ENCODE peak calls at places on chromosome 19, in nine cellular contexts. H is upper lobe of right lung, O is neural progenitor cell, L is dorsolateral prefrontal cortex, J is PC-9, U is uterus, T is upper lobe of left lung, Q is pancreas, X is fibroblast of lung. C is an unnamed sample.

GRCh38 chr19:12112238-12112637 is 27.9 kb downstream of the ZNF20 start:
- DNase-seq in J (no peak), X (no peak), O (no peak), H (no peak), L (no peak), Q (no peak), U (no peak), T (no peak), C (no peak)

GRCh38 chr19:7637374-7638256 is 705 bp downstream of the STXBP2 start:
- DNase-seq in Q (no peak), U (no peak), X (no peak), J (no peak), O (peak), L (no peak), H (peak), T (peak), C (no peak)

GRCh38 chr19:17755977-17756670 is 4.8 kb downstream of the FCHO1 start:
- DNase-seq in H (no peak), L (peak), U (no peak), Q (peak), O (peak), X (peak), T (no peak), J (no peak), C (no peak)

GRCh38 chr19:37309834-37310575 is 60.9 kb upstream of the ZNF527 start:
- DNase-seq in Q (no peak), U (no peak), J (no peak), H (no peak), L (no peak), X (no peak), O (no peak), T (no peak), C (no peak)

GRCh38 chr19:17479325-17479791 is 9.0 kb downstream of the SLC27A1 start:
- DNase-seq in L (no peak), Q (no peak), T (no peak), H (no peak), X (peak), U (no peak), J (no peak), O (no peak), C (no peak)

GRCh38 chr19:46714523-46715106 is 2.3 kb downstream of the PRKD2 start:
- DNase-seq in H (no peak), O (no peak), Q (no peak), X (no peak), L (no peak), U (no peak), J (peak), T (no peak), C (no peak)

GRCh38 chr19:55225415-55225958 is 3.1 kb downstream of the TMEM86B start:
- DNase-seq in Q (no peak), X (no peak), T (no peak), L (no peak), O (no peak), J (no peak), U (no peak), H (no peak), C (no peak)

GRCh38 chr19:5893907-5894703 is 9.5 kb downstream of the NDUFA11 start:
- DNase-seq in O (no peak), X (no peak), H (no peak), L (no peak), T (peak), J (no peak), U (no peak), Q (no peak), C (no peak)

GRCh38 chr19:11242864-11243797 is 3.7 kb downstream of the ANGPTL8 start:
- DNase-seq in T (peak), L (peak), J (peak), U (peak), X (peak), H (peak), Q (peak), O (peak), C (peak)

GRCh38 chr19:54011507-54012211 is 20.2 kb downstream of the CACNG6 start:
- DNase-seq in O (peak), L (no peak), H (no peak), X (no peak), T (peak), U (no peak), Q (no peak), J (no peak), C (no peak)

GRCh38 chr19:1882089-1882785 is 3.1 kb downstream of the ABHD17A start:
- DNase-seq in H (no peak), T (peak), U (no peak), J (no peak), X (no peak), Q (no peak), L (no peak), O (peak), C (no peak)

GRCh38 chr19:34215006-34215665 is 39.2 kb upstream of the GARRE1 start:
- DNase-seq in T (no peak), X (no peak), J (no peak), H (no peak), L (no peak), U (no peak), O (no peak), Q (no peak), C (no peak)

GRCh38 chr19:13764101-13764807 is at the start of gene MRI1:
- DNase-seq in X (peak), Q (peak), T (peak), H (peak), L (peak), U (peak), J (no peak), O (peak), C (no peak)

GRCh38 chr19:50703915-50704548 is 15.6 kb downstream of the SHANK1 start:
- DNase-seq in L (no peak), J (no peak), H (no peak), T (no peak), U (no peak), X (no peak), Q (no peak), O (peak), C (no peak)

DNA sequence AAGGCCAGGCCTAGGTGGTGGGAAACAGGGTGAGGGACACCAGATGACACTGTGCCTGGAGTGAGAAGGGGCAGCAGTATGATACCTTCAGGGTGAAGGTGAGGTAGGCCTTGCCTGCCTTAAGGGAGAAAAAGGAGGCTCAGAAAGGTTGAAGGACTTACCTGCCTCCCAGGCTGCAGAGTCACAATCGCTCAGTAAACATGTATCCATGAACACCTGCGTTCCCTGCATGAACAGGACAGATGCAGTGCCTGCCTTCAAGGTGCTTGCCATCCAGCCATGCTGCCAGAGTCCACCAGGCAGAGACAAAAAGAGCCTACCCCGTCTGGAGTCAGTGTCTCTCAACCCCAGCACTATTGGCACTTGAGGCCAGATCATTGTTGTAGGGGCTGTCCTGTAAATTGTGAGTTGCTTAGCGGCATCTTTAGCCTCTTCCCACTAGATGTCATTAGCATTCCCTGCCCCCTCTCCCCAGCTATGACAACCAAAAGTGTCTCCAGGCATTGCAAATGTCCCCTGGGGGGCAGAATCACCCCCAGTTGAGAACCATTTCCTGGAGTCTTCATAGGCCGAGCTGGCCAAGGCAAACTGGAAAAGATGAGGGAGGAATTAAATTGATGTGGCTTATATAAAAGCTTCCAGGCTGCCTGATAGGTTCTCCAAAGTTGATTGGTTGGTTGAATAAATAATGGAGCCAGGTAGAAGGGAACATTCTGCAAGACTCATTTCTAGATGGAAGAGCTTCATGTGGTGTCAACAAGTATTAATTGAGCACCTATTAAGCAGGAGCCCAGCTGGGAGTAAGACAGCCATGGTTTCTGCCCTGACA is 1.7 kb downstream of the MAP3K10 start:
- DNase-seq in H (no peak), L (no peak), U (no peak), O (no peak), X (no peak), Q (no peak), T (no peak), J (no peak), C (no peak)
- TF ChIP-seq CTCF in H (no peak), L (no peak), U (no peak), O (no peak), X (no peak), Q (no peak), T (no peak), J (no peak), C (no peak)

GRCh38 chr19:43901395-43902390 is 33.4 kb downstream of the ZNF45 start:
- DNase-seq in U (peak), O (peak), X (peak), J (peak), Q (peak), T (no peak), H (peak), L (peak), C (peak)

GRCh38 chr19:43905897-43906296 is 29.2 kb downstream of the ZNF45 start:
- DNase-seq in H (no peak), J (no peak), X (no peak), T (no peak), U (no peak), Q (no peak), O (no peak), L (no peak), C (no peak)

GRCh38 chr19:43906774-43907173 is 28.3 kb downstream of the ZNF45 start:
- DNase-seq in H (no peak), J (no peak), L (no peak), O (no peak), X (no peak), Q (no peak), U (no peak), T (no peak), C (no peak)

DNA sequence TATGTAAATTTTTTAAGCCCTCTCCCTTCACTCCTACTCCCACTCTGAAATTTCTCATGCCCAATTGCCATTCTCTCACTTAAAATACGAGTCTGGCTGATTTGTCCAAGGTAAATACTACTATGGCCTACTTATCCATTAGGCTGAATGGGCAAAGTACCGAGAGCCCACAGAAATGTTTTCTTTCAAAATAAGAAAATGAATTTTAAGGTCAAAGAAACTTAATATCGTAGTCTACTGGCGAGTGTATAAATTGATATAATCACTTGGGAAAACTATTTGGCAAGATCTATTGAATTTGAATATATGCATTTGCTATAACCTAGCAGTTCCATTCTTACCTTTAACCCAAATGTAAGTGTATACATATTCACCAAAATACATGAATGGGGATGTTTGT is 32.7 kb downstream of the ZNF45 start:
- DNase-seq in H (no peak), Q (no peak), X (no peak), O (no peak), L (no peak), T (no peak), U (no peak), J (no peak), C (no peak)
- H3K4me3 ChIP-seq in H (peak), Q (no peak), X (peak), O (peak), L (peak), T (no peak), U (peak), J (peak), C (no peak)

DNA sequence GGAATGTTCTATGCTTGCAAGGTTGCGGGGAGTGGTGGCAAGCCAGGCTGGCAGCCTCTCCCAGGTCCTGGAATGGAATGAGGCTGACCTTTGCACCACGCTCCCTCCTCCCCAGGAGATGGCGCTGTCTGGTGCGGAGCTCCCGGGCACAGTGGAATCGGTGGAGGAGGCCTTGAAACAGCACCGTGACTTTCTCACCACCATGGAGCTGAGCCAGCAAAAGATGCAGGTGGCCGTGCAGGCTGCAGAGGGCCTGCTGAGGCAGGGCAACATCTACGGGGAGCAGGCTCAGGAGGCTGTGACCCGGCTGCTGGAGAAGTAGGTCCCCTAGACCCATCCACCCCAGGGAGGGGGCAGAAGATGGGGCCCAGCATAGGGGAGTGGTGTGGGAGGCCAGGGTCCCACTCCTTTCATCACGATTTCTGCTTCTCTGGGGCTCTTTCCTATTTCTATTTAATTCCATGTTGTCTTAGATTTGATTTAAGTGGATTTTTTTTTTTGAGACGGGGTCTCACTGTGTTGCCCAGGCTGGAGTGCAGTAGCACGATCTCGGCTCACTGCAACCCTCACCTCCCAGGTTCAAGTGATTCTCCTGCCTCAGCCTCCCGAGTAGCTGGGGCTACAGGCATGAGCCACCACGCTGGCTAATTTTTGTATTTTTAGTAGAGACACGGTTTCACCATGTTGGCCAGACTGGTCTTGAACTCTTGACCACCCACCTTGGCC is 53.2 kb upstream of the SHKBP1 start:
- DNase-seq in U (no peak), L (peak), J (peak), T (peak), H (peak), X (peak), Q (peak), O (peak), C (no peak)
- H3K27ac ChIP-seq in U (no peak), L (no peak), J (no peak), T (no peak), H (no peak), X (no peak), Q (no peak), O (no peak), C (no peak)

GRCh38 chr19:38361633-38362075 is 12.7 kb upstream of the PSMD8 start:
- DNase-seq in T (peak), H (peak), X (peak), Q (peak), L (peak), J (peak), U (peak), O (peak), C (no peak)
- TF ChIP-seq CTCF in T (peak), H (no peak), X (no peak), Q (no peak), L (no peak), J (no peak), U (peak), O (peak), C (peak)